ENCODE peak calls at places on chromosomes 13 and 19, in eight cellular contexts. V is ovary, I is epithelial cell of esophagus, B is bronchial epithelial cell, R is omental fat pad, H is PC-3, G is mesothelial cell of epicardium, U is astrocyte of the spinal cord. E is an unnamed sample.

GRCh38 chr19:11102944-11103343 is 13.7 kb downstream of the LDLR start:
- DNase-seq in V (no peak), I (no peak), B (no peak), R (no peak), H (no peak), G (no peak), U (no peak), E (no peak)

GRCh38 chr19:18385675-18386542 is at the start of gene GDF15:
- DNase-seq in V (peak), I (peak), B (peak), R (no peak), H (peak), G (no peak), U (peak), E (no peak)

GRCh38 chr19:12664406-12665280 is 1.9 kb downstream of the MAN2B1 start:
- DNase-seq in V (no peak), I (no peak), B (no peak), R (no peak), H (no peak), G (no peak), U (no peak), E (no peak)

GRCh38 chr19:32917612-32917996 is 48.0 kb upstream of the SLC7A9 start:
- DNase-seq in V (no peak), I (no peak), B (no peak), R (no peak), H (no peak), G (no peak), U (no peak), E (no peak)

GRCh38 chr13:77860621-77861020 is 58.0 kb downstream of the EDNRB start:
- DNase-seq in V (no peak), I (peak), B (peak), R (no peak), H (peak), G (no peak), U (peak), E (no peak)

GRCh38 chr13:112844879-112845278 is 124.1 kb upstream of the MCF2L start:
- DNase-seq in V (no peak), I (no peak), B (no peak), R (no peak), H (no peak), G (no peak), U (no peak), E (no peak)

GRCh38 chr13:37788346-37788745 is 81.2 kb downstream of the TRPC4 start:
- DNase-seq in V (no peak), I (no peak), B (no peak), R (no peak), H (no peak), G (no peak), U (no peak), E (no peak)

GRCh38 chr19:9132422-9132821 is 5.7 kb upstream of the OR7G3 start:
- DNase-seq in V (no peak), I (no peak), B (no peak), R (no peak), H (no peak), G (no peak), U (no peak), E (no peak)

GRCh38 chr19:6801397-6802086 is 29.0 kb downstream of the VAV1 start:
- DNase-seq in V (peak), I (peak), B (peak), R (peak), H (peak), G (no peak), U (no peak), E (no peak)
- TF ChIP-seq CTCF in V (no peak), I (no peak), B (no peak), R (no peak), H (no peak), G (no peak), U (no peak), E (no peak)

GRCh38 chr19:42124386-42124901 is 7.8 kb downstream of the POU2F2 start:
- DNase-seq in V (no peak), I (no peak), B (no peak), R (no peak), H (no peak), G (no peak), U (no peak), E (no peak)

GRCh38 chr19:42123765-42124164 is 8.5 kb downstream of the POU2F2 start:
- DNase-seq in V (no peak), I (no peak), B (no peak), R (no peak), H (no peak), G (no peak), U (no peak), E (no peak)

GRCh38 chr19:42121036-42121621 is 11.1 kb downstream of the POU2F2 start:
- DNase-seq in V (no peak), I (no peak), B (no peak), R (no peak), H (no peak), G (no peak), U (no peak), E (no peak)

GRCh38 chr19:42121666-42122069 is 10.6 kb downstream of the POU2F2 start:
- DNase-seq in V (no peak), I (peak), B (peak), R (no peak), H (peak), G (no peak), U (peak), E (no peak)

DNA sequence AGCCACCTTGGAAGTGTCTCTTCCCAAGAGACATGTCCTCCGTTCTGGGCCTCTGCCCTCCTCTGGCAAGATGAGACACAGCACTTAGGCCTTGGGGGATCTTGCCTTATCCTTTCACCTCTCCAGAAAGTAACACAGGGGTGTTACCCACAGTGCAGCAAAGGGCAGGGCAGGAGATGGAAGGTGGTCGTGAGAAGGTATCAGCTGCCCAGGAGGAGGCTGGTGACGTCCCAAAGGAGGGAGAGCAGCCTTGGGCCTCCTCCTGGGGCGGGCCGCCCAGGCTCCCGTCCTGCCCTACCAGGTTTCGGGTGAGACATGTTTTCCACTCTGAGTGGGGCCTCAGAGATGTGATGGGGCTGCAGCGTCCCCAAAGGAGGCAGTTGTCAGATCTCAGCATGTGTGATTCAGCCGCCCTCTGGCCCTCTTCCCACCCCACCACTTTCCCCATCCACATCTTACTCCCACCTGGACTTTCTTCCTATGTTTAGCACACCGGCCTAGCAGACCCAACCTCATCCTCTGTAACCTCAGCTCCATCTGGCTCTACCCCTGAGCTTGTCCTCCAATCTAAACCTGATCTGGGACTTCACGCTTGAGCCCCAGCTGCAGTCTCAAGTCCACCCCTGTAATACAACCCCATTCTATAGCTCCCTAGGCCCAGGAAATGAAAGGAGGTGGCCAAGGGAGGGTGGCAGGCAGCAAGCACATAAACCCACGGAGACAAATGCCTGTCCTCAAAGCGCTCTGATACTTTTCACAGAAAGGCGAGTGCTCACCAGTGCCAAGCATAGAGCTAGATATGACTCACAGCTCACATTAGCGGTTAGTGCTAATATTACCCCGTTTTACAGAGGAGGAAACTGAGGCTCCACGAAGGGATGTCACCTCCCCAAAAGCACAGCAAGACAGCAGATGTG is 9.3 kb downstream of the POU2F2 start:
- DNase-seq in V (no peak), I (no peak), B (no peak), R (no peak), H (no peak), G (no peak), U (no peak), E (no peak)
- TF ChIP-seq CTCF in V (no peak), I (peak), B (no peak), R (no peak), H (no peak), G (no peak), U (peak), E (no peak)

GRCh38 chr13:24623141-24623665 is 57.0 kb upstream of the ATP12A start:
- DNase-seq in V (no peak), I (no peak), B (no peak), R (no peak), H (no peak), G (no peak), U (no peak), E (no peak)
- TF ChIP-seq CTCF in V (no peak), I (no peak), B (no peak), R (no peak), H (no peak), G (no peak), U (no peak), E (no peak)

DNA sequence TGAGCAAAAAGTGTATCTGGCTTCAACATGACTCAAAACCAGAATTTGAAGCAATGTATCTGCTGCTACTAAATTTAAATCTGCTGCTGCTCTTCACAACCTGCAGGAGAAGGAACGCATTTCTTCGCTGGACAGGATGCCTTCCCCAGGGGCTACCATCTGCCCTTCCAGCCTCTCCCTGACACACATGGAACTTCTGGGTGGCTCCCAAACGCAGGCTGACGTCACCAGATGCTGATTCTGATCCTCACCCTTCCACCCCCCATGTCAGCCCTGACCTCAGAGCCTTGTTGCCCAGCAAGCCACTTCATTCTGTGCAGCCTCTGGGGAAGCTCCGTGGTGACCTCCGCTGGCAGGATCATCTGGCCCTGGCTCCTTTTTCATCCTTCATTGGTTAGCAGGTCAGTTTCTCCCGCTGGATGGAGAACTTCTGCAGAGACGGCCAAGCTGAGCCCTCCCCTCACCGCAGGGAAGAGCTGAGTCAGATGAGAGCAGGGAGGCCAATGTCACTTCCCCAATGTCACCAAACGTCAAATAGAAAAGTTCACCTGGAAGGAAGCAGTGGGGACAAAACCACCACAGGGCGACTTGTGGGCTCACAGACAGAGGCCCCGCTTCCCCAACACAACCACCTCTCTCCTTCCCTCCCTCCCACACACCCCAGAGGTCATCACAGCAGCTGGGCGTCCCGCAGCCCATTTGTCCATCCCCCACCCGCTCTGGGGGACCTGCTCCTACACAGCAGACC is 14.0 kb upstream of the RAB20 start:
- DNase-seq in V (no peak), I (no peak), B (no peak), R (no peak), H (no peak), G (no peak), U (no peak), E (no peak)
- TF ChIP-seq CTCF in V (no peak), I (no peak), B (no peak), R (no peak), H (no peak), G (no peak), U (no peak), E (no peak)

DNA sequence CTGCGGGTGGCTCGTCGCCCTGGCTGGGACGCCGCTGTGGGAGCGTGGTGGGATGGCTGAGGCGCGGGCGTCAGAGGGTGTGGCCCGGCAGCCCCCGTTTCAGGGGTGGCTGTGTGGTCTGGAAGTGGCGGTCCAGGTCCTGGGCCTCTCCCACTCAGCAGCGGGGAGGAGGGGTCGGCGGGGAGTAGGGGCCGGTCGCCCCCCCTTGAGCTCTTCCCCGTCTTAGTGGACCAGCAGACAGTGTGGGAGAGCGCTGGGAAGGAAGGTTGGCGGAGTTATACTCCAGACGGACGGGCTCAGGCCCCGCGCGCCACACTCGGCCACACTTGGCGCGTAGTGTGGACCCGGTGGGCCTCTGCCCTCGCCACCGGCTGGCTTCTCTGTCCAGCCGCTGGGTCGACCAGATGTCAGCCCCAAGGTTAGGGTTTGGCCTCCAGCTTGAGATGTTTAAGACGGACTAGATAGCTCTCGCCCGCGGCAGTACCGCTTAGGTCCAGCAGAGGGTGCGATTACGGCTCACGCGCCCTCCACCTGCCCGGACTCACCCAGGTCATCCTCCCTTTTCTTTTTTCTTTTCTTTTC is 21.7 kb upstream of the ZNF429 start:
- DNase-seq in V (peak), I (peak), B (no peak), R (peak), H (no peak), G (no peak), U (no peak), E (no peak)
- TF ChIP-seq CTCF in V (peak), I (peak), B (peak), R (no peak), H (peak), G (no peak), U (peak), E (no peak)

GRCh38 chr13:66992683-66993082 is 237.5 kb downstream of the PCDH9 start:
- DNase-seq in V (no peak), I (no peak), B (no peak), R (no peak), H (no peak), G (no peak), U (no peak), E (no peak)

GRCh38 chr13:66994498-66995365 is 235.4 kb downstream of the PCDH9 start:
- DNase-seq in V (no peak), I (no peak), B (no peak), R (no peak), H (no peak), G (no peak), U (no peak), E (no peak)

GRCh38 chr13:66992183-66992582 is 238.0 kb downstream of the PCDH9 start:
- DNase-seq in V (no peak), I (peak), B (peak), R (no peak), H (no peak), G (no peak), U (peak), E (no peak)

GRCh38 chr13:66995366-66995663 is 234.8 kb downstream of the PCDH9 start:
- DNase-seq in V (no peak), I (no peak), B (no peak), R (no peak), H (no peak), G (no peak), U (no peak), E (no peak)

DNA sequence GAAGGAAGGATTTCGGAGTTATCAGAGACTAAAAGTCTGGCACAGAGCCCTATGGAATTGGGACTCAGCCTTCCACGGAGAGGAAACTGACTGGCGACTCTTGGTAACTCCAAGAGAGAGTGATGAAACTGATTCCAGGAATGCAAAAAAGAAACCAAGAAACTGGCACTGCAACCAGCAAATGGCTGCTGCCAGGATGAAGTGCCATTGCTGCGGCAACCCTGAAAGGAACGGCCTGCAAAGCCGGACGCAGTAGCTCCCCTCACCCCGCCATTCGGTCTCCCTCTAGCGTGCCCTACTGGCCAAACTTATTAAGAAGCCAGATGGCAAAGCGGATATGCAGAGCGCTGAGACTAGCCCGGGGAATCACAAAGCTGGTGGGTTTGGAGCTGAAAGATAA is 236.0 kb downstream of the PCDH9 start:
- DNase-seq in V (no peak), I (peak), B (peak), R (no peak), H (no peak), G (peak), U (peak), E (no peak)
- TF ChIP-seq CTCF in V (no peak), I (peak), B (peak), R (no peak), H (no peak), G (peak), U (peak), E (peak)

GRCh38 chr19:20558571-20558970 is 7.0 kb downstream of the ZNF737 start:
- DNase-seq in V (no peak), I (no peak), B (no peak), R (no peak), H (no peak), G (no peak), U (no peak), E (no peak)

DNA sequence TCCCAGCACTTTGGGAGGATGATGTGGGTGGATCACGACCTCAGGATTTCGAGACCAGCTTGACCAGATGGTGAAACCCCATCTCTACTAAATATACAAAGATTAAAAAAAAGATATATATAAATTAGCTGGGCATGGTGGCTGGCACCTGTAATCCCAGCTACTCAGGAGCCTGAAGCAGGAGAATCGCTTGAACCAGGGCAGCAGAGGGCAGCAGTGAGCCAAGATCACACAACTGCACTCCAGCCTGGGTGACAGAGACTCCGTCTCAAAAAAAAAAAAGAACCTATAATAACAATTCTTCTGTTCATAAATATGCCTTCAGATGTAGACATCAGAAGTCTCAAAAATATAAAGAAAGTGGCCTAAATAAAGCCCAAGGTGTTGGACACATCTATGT is 7.6 kb downstream of the ZNF737 start:
- DNase-seq in V (peak), I (no peak), B (no peak), R (no peak), H (no peak), G (no peak), U (no peak), E (no peak)
- TF ChIP-seq CTCF in V (no peak), I (no peak), B (no peak), R (no peak), H (no peak), G (no peak), U (no peak), E (no peak)

GRCh38 chr19:51690359-51691121 is 2.6 kb upstream of the SPACA6 start:
- DNase-seq in V (peak), I (peak), B (no peak), R (no peak), H (peak), G (peak), U (peak), E (no peak)

GRCh38 chr19:51689751-51690358 is 3.3 kb upstream of the SPACA6 start:
- DNase-seq in V (peak), I (peak), B (no peak), R (no peak), H (no peak), G (peak), U (peak), E (no peak)

GRCh38 chr19:51687791-51688664 is 5.1 kb upstream of the SPACA6 start:
- DNase-seq in V (peak), I (peak), B (peak), R (no peak), H (peak), G (no peak), U (peak), E (no peak)

GRCh38 chr19:51691122-51692064 is 1.7 kb upstream of the SPACA6 start:
- DNase-seq in V (peak), I (peak), B (no peak), R (no peak), H (no peak), G (no peak), U (peak), E (no peak)

GRCh38 chr19:51688665-51689571 is 4.2 kb upstream of the SPACA6 start:
- DNase-seq in V (peak), I (peak), B (peak), R (peak), H (peak), G (peak), U (peak), E (no peak)
- TF ChIP-seq CTCF in V (peak), I (no peak), B (no peak), R (no peak), H (no peak), G (no peak), U (no peak), E (no peak)

DNA sequence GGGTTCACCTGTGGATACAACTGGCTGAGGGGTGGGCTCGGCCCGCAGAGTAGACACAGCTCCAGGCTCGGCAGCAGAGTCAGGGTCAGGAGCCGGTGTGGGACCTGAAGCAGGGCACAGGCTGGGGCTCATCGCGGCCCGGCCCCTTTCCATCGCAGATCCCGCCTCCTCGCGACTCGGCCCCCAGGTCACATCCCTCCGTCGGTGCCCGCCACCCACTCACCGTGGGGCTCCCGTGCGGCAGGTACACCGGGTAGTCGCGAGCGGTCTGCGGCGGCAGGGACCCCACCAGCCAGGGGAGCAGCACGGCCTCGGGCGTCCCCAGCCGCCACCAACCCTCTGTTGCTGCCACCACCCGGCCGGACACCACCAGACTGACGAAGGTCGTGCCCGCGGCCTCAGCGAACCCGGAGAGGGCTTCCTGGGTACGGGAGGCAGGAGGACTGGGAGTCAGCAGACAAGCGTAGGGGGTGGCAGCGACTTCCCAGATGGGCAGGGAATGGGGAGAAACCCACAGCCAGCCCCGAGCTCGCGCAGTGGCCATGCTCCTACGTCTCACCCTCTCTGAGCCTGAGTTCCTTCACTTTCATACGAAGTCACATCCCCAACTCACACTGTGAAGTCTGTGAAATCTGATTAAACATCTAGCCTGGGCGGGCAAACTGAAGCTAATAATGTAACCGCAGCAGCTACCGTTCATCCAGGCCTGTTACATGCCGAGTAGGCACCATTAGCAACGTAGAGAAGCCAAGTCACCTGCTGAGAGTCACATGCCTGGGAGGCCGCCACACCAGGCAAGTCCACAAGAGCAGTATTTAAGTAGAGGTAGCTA is 3.7 kb downstream of the FUZ start:
- DNase-seq in V (no peak), I (no peak), B (no peak), R (no peak), H (peak), G (no peak), U (peak), E (no peak)
- TF ChIP-seq CTCF in V (no peak), I (no peak), B (no peak), R (no peak), H (peak), G (no peak), U (no peak), E (no peak)

E was measured in D721Med.